ENCODE peak calls at places on chromosomes 6 and 20, in nine cellular contexts. U, L, K, O, N, M, C, V and F are unnamed samples.
A peak's percentile ranks its signal among the peaks of the same experiment; 100 is the strongest.

GRCh38 chr6:133132583-133132982 is 108.6 kb upstream of the EYA4 start:
- DNase-seq in U (no peak), L (no peak), K (no peak), O (no peak), N (peak; percentile 45), M (no peak), C (no peak), V (no peak), F (no peak)

GRCh38 chr20:63381781-63382431 is 20.8 kb upstream of the CHRNA4 start:
- DNase-seq in U (peak; percentile 21), L (no peak), K (no peak), O (no peak), N (peak; percentile 69), M (peak; percentile 37), C (no peak), V (peak; percentile 14), F (peak; percentile 11)

GRCh38 chr6:89352329-89353117 is at the start of gene UBE2J1:
- DNase-seq in U (peak; percentile 98), L (peak; percentile 95), K (peak; percentile 94), O (peak; percentile 26), N (peak; percentile 85), M (peak; percentile 61), C (peak; percentile 94), V (peak; percentile 59), F (peak; percentile 73)

GRCh38 chr6:12296255-12296573 is 6.1 kb downstream of the EDN1 start:
- DNase-seq in U (peak; percentile 95), L (no peak), K (peak; percentile 83), O (no peak), N (no peak), M (no peak), C (peak; percentile 75), V (no peak), F (no peak)

GRCh38 chr6:79438015-79438414 is 99.2 kb downstream of the LCA5 start:
- DNase-seq in U (peak; percentile 65), L (no peak), K (peak; percentile 24), O (no peak), N (no peak), M (no peak), C (no peak), V (no peak), F (no peak)

GRCh38 chr6:37323568-37323967 is 30.2 kb upstream of the RNF8 start:
- DNase-seq in U (peak; percentile 21), L (no peak), K (no peak), O (no peak), N (no peak), M (no peak), C (peak; percentile 12), V (no peak), F (no peak)

GRCh38 chr6:18307006-18307405 is 42.7 kb upstream of the DEK start:
- DNase-seq in U (peak; percentile 64), L (no peak), K (no peak), O (no peak), N (peak; percentile 71), M (no peak), C (peak; percentile 39), V (no peak), F (no peak)

GRCh38 chr6:134166529-134167221 is 114.3 kb upstream of the SLC2A12 start:
- DNase-seq in U (no peak), L (no peak), K (peak; percentile 65), O (no peak), N (no peak), M (no peak), C (no peak), V (no peak), F (no peak)

GRCh38 chr6:82178084-82178758 is 69.3 kb downstream of the IBTK start:
- DNase-seq in U (peak; percentile 72), L (no peak), K (no peak), O (no peak), N (no peak), M (no peak), C (peak; percentile 24), V (no peak), F (no peak)

GRCh38 chr6:16760536-16761468 is at the start of gene ATXN1:
- DNase-seq in U (peak; percentile 80), L (peak; percentile 63), K (peak; percentile 70), O (peak; percentile 26), N (peak; percentile 69), M (peak; percentile 68), C (peak; percentile 66), V (peak; percentile 22), F (peak; percentile 59)

GRCh38 chr6:63816979-63817436 is 181.4 kb downstream of the PHF3 start:
- DNase-seq in U (peak; percentile 26), L (no peak), K (no peak), O (no peak), N (peak; percentile 68), M (no peak), C (no peak), V (no peak), F (no peak)

GRCh38 chr6:24004062-24004461 is 122.0 kb upstream of the NRSN1 start:
- DNase-seq in U (peak; percentile 74), L (no peak), K (no peak), O (no peak), N (no peak), M (no peak), C (peak; percentile 4), V (no peak), F (no peak)

GRCh38 chr6:154345811-154346210 is 10.8 kb downstream of the IPCEF1 start:
- DNase-seq in U (no peak), L (no peak), K (no peak), O (no peak), N (no peak), M (no peak), C (peak; percentile 31), V (no peak), F (no peak)

GRCh38 chr20:59771506-59772372 is 161.7 kb downstream of the SYCP2 start:
- DNase-seq in U (no peak), L (no peak), K (no peak), O (no peak), N (no peak), M (no peak), C (no peak), V (no peak), F (no peak)

GRCh38 chr6:116443105-116443504 is 18.1 kb upstream of the CALHM6 start:
- DNase-seq in U (peak; percentile 8), L (no peak), K (no peak), O (no peak), N (no peak), M (no peak), C (no peak), V (no peak), F (no peak)

GRCh38 chr6:11065436-11066202 is 21.5 kb upstream of the ELOVL2 start:
- DNase-seq in U (no peak), L (no peak), K (no peak), O (no peak), N (peak; percentile 26), M (no peak), C (no peak), V (no peak), F (no peak)

GRCh38 chr20:8305449-8305978 is 173.4 kb downstream of the PLCB1 start:
- DNase-seq in U (peak; percentile 50), L (peak; percentile 19), K (peak; percentile 62), O (no peak), N (peak; percentile 93), M (peak; percentile 78), C (peak; percentile 42), V (peak; percentile 33), F (peak; percentile 72)

GRCh38 chr20:25486377-25486776 is 78.9 kb downstream of the GINS1 start:
- DNase-seq in U (peak; percentile 32), L (no peak), K (no peak), O (no peak), N (no peak), M (no peak), C (peak; percentile 29), V (no peak), F (no peak)

GRCh38 chr6:168123165-168123911 is 44.3 kb upstream of the FRMD1 start:
- DNase-seq in U (no peak), L (no peak), K (peak; percentile 4), O (no peak), N (no peak), M (no peak), C (no peak), V (no peak), F (no peak)

GRCh38 chr6:52143551-52143950 is 42.6 kb upstream of the IL17A start:
- DNase-seq in U (no peak), L (no peak), K (no peak), O (no peak), N (no peak), M (no peak), C (no peak), V (no peak), F (no peak)

GRCh38 chr20:34262488-34263288 is 21.5 kb downstream of the ASIP start:
- DNase-seq in U (peak; percentile 65), L (no peak), K (peak; percentile 41), O (no peak), N (no peak), M (no peak), C (peak; percentile 53), V (no peak), F (no peak)

GRCh38 chr6:26317503-26317902 is 47.5 kb upstream of the BTN3A2 start:
- DNase-seq in U (no peak), L (no peak), K (no peak), O (no peak), N (no peak), M (no peak), C (no peak), V (no peak), F (no peak)

GRCh38 chr6:108030223-108030622 is 44.3 kb downstream of the OSTM1 start:
- DNase-seq in U (no peak), L (no peak), K (no peak), O (no peak), N (no peak), M (no peak), C (no peak), V (no peak), F (no peak)